ENCODE peak calls at places on chromosomes 2 and 18, in five cellular contexts. I is sigmoid colon, B is left ventricle myocardium inferior, X is pancreas, M is heart left ventricle. E is an unnamed sample. For H3K27me3, the result is how much of the 10 kb centered on the place peaks cover.

GRCh38 chr2:31675485-31675901 is 94.8 kb upstream of the SRD5A2 start:
- DNase-seq in I (no peak), B (no peak), X (peak), M (no peak), E (no peak)

GRCh38 chr2:151758744-151759143 is 24.5 kb upstream of the NEB start:
- DNase-seq in I (no peak), B (no peak), X (no peak), M (no peak), E (no peak)

GRCh38 chr2:159936471-159936870 is 125.9 kb downstream of the PLA2R1 start:
- DNase-seq in I (no peak), B (no peak), X (no peak), M (no peak), E (no peak)

GRCh38 chr18:59210311-59210710 is 9.6 kb upstream of the GRP start:
- DNase-seq in I (no peak), B (no peak), X (no peak), M (no peak), E (no peak)

GRCh38 chr18:21593540-21594257 is 6.8 kb downstream of the ESCO1 start:
- DNase-seq in I (no peak), B (no peak), X (no peak), M (no peak), E (no peak)

GRCh38 chr2:233418761-233419625 is 64.7 kb downstream of the DGKD start:
- DNase-seq in I (peak), B (peak), X (no peak), M (peak), E (peak)

GRCh38 chr18:54717673-54718435 is 110.4 kb upstream of the RAB27B start:
- DNase-seq in I (no peak), B (no peak), X (no peak), M (no peak), E (peak)

GRCh38 chr2:16005819-16006536 is 65.6 kb downstream of the MYCN start:
- DNase-seq in I (no peak), B (no peak), X (no peak), M (no peak), E (no peak)

GRCh38 chr2:196268538-196269338 is 97.4 kb upstream of the STK17B start:
- DNase-seq in I (no peak), B (no peak), X (no peak), M (no peak), E (no peak)

GRCh38 chr18:31451625-31452024 is 4.1 kb downstream of the DSG3 start:
- DNase-seq in I (no peak), B (no peak), X (no peak), M (no peak), E (no peak)

GRCh38 chr2:240460243-240460630 is 24.8 kb downstream of the GPC1 start:
- DNase-seq in I (peak), B (peak), X (peak), M (no peak), E (no peak)

GRCh38 chr2:115384399-115384798 is 942.0 kb downstream of the DPP10 start:
- DNase-seq in I (no peak), B (no peak), X (no peak), M (no peak), E (no peak)

GRCh38 chr2:6770006-6770405 is 95.7 kb downstream of the CMPK2 start:
- DNase-seq in I (no peak), B (no peak), X (peak), M (no peak), E (no peak)

GRCh38 chr18:50099725-50100414 is 95.1 kb downstream of the MYO5B start:
- DNase-seq in I (no peak), B (no peak), X (no peak), M (no peak), E (no peak)

GRCh38 chr18:23099621-23100020 is 35.7 kb upstream of the CABLES1 start:
- DNase-seq in I (no peak), B (no peak), X (no peak), M (no peak), E (no peak)

GRCh38 chr2:45390856-45391255 is 220.2 kb downstream of the SRBD1 start:
- DNase-seq in I (no peak), B (no peak), X (no peak), M (no peak), E (no peak)

GRCh38 chr2:224369028-224369632 is 32.8 kb downstream of the FAM124B start:
- DNase-seq in I (no peak), B (no peak), X (no peak), M (no peak), E (peak)

GRCh38 chr18:79916546-79917350 is 34.7 kb downstream of the SLC66A2 start:
- DNase-seq in I (peak), B (no peak), X (no peak), M (peak), E (no peak)

GRCh38 chr2:237161239-237161638 is 75.5 kb downstream of the COPS8 start:
- DNase-seq in I (peak), B (peak), X (no peak), M (peak), E (no peak)

GRCh38 chr2:153873062-153874048 is 1.6 kb downstream of the GALNT13 start:
- DNase-seq in I (no peak), B (no peak), X (peak), M (no peak), E (no peak)

GRCh38 chr18:11258014-11258413 is 108.6 kb upstream of the PIEZO2 start:
- DNase-seq in I (no peak), B (no peak), X (no peak), M (no peak), E (no peak)

GRCh38 chr2:20836521-20836920 is 13.6 kb upstream of the LDAH start:
- DNase-seq in I (no peak), B (no peak), X (no peak), M (no peak), E (no peak)

GRCh38 chr2:241218131-241219029 is 29.9 kb downstream of the ANO7 start:
- DNase-seq in I (no peak), B (peak), X (peak), M (peak), E (peak)

GRCh38 chr2:102425441-102426132 is 2.6 kb downstream of the IL18RAP start:
- DNase-seq in I (no peak), B (no peak), X (no peak), M (no peak), E (no peak)

GRCh38 chr2:16628316-16628715 is 37.3 kb downstream of the CYRIA start:
- DNase-seq in I (no peak), B (no peak), X (no peak), M (no peak), E (no peak)

GRCh38 chr2:143745060-143745459 is 615.8 kb downstream of the ARHGAP15 start:
- DNase-seq in I (no peak), B (no peak), X (no peak), M (no peak), E (no peak)

GRCh38 chr2:108787209-108787558 is 613 bp downstream of the CCDC138 start:
- DNase-seq in I (no peak), B (no peak), X (no peak), M (no peak), E (no peak)

GRCh38 chr2:193267496-193268002 is 1072.8 kb upstream of the TMEFF2 start:
- DNase-seq in I (no peak), B (no peak), X (no peak), M (no peak), E (no peak)

GRCh38 chr2:107525420-107525819 is 301.3 kb upstream of the RGPD4 start:
- DNase-seq in I (no peak), B (no peak), X (no peak), M (no peak), E (no peak)

GRCh38 chr2:20366672-20367116 is 16.1 kb upstream of the PUM2 start:
- DNase-seq in I (no peak), B (no peak), X (no peak), M (no peak), E (no peak)

GRCh38 chr2:72012886-72013574 is 134.6 kb downstream of the CYP26B1 start:
- DNase-seq in I (no peak), B (no peak), X (no peak), M (no peak), E (no peak)

GRCh38 chr2:24122356-24123211 is 550 bp downstream of the PFN4 start:
- DNase-seq in I (no peak), B (no peak), X (no peak), M (no peak), E (no peak)

GRCh38 chr2:140916410-140916809 is 1214.4 kb downstream of the LRP1B start:
- DNase-seq in I (no peak), B (no peak), X (no peak), M (no peak), E (no peak)

GRCh38 chr2:143955416-143956075 is 564.4 kb downstream of the ZEB2 start:
- DNase-seq in I (no peak), B (no peak), X (no peak), M (no peak), E (no peak)

GRCh38 chr2:133570547-133570946 is 2.3 kb upstream of the NCKAP5 start:
- DNase-seq in I (no peak), B (no peak), X (no peak), M (no peak), E (no peak)

GRCh38 chr2:120858764-120859525 is 123.3 kb downstream of the GLI2 start:
- DNase-seq in I (peak), B (no peak), X (no peak), M (no peak), E (no peak)

GRCh38 chr2:239829326-239829725 is 195.8 kb downstream of the NDUFA10 start:
- DNase-seq in I (no peak), B (no peak), X (no peak), M (peak), E (no peak)

GRCh38 chr2:105615352-105615751 is 129.4 kb upstream of the NCK2 start:
- DNase-seq in I (no peak), B (no peak), X (peak), M (no peak), E (no peak)

GRCh38 chr2:201938151-201938815 is 95.4 kb upstream of the FZD7 start:
- DNase-seq in I (no peak), B (no peak), X (no peak), M (no peak), E (no peak)
- TF ChIP-seq CTCF in I (no peak), B (no peak), X (no peak), M (no peak), E (no peak)

GRCh38 chr18:48531979-48532378 is 6.9 kb upstream of the CTIF start:
- DNase-seq in I (no peak), B (no peak), X (no peak), M (no peak), E (no peak)
- H3K27me3 ChIP-seq in I (under half), B (under half), X (under half), M (under half), E (under half)

GRCh38 chr2:216328347-216328746 is 43.9 kb downstream of the MARCHF4 start:
- DNase-seq in I (no peak), B (no peak), X (no peak), M (no peak), E (no peak)
- TF ChIP-seq CTCF in I (no peak), B (no peak), X (no peak), M (peak), E (no peak)

GRCh38 chr2:66582364-66582974 is 147.5 kb downstream of the MEIS1 start:
- DNase-seq in I (peak), B (no peak), X (no peak), M (no peak), E (no peak)

GRCh38 chr2:66585616-66586015 is 150.7 kb downstream of the MEIS1 start:
- DNase-seq in I (peak), B (no peak), X (no peak), M (no peak), E (no peak)

GRCh38 chr2:66581461-66582363 is 146.8 kb downstream of the MEIS1 start:
- DNase-seq in I (peak), B (no peak), X (peak), M (no peak), E (no peak)

GRCh38 chr2:66582975-66583842 is 148.3 kb downstream of the MEIS1 start:
- DNase-seq in I (peak), B (no peak), X (peak), M (no peak), E (no peak)

GRCh38 chr2:66584011-66584410 is 149.1 kb downstream of the MEIS1 start:
- DNase-seq in I (no peak), B (no peak), X (no peak), M (no peak), E (no peak)
- H3K27me3 ChIP-seq in I (under half), B (half or more), X (under half), M (half or more), E (under half)

E was measured in CD8-positive, alpha-beta T cell.